ENCODE peak calls at places on chromosomes 7 and 10, in seven cellular contexts. O is uterus, F is GM12865, D is kidney, M is thoracic aorta, P is GM06990, V is ovary. W is an unnamed sample.

GRCh38 chr7:81051811-81052413 is 133.1 kb upstream of the SEMA3C start:
- DNase-seq in M (no peak), O (no peak), F (no peak), D (no peak), V (no peak), P (no peak), W (no peak)

GRCh38 chr10:5538446-5538845 is 13.7 kb downstream of the CALML3 start:
- DNase-seq in F (no peak), P (no peak), O (no peak), V (peak; percentile 6), M (no peak), D (peak; percentile 18), W (no peak)

GRCh38 chr7:84669177-84669732 is 474.7 kb upstream of the SEMA3A start:
- DNase-seq in O (no peak), F (no peak), P (no peak), V (no peak), M (no peak), D (no peak), W (no peak)

GRCh38 chr10:62492012-62492869 is 118.1 kb downstream of the ZNF365 start:
- DNase-seq in F (peak; percentile 64), M (no peak), D (no peak), O (no peak), V (no peak), P (no peak), W (no peak)

GRCh38 chr7:115511330-115511729 is 519.2 kb downstream of the TFEC start:
- DNase-seq in P (no peak), O (no peak), D (no peak), V (no peak), F (no peak), M (no peak), W (no peak)

GRCh38 chr10:123754105-123754504 is 88.0 kb downstream of the GPR26 start:
- DNase-seq in V (no peak), M (no peak), O (no peak), P (no peak), D (no peak), F (no peak), W (no peak)

GRCh38 chr10:128902031-128902710 is 564.9 kb upstream of the MGMT start:
- DNase-seq in D (no peak), F (no peak), V (no peak), P (no peak), M (no peak), O (no peak), W (no peak)

GRCh38 chr7:47653550-47654351 is 71.8 kb upstream of the TNS3 start:
- DNase-seq in P (no peak), O (no peak), D (no peak), V (no peak), F (no peak), M (no peak), W (no peak)

GRCh38 chr7:78413568-78413967 is 615.0 kb downstream of the PHTF2 start:
- DNase-seq in M (no peak), F (no peak), O (no peak), V (no peak), D (no peak), P (no peak), W (no peak)

GRCh38 chr7:47071866-47072265 is 510.0 kb downstream of the TNS3 start:
- DNase-seq in O (no peak), F (no peak), D (no peak), M (no peak), V (no peak), P (no peak), W (no peak)

GRCh38 chr10:1049425-1049958 is 573 bp upstream of the IDI1 start:
- DNase-seq in O (no peak), P (no peak), V (no peak), M (no peak), F (no peak), D (no peak), W (no peak)

GRCh38 chr7:1922870-1923236 is 252.8 kb downstream of the ELFN1 start:
- DNase-seq in M (no peak), V (no peak), P (no peak), F (no peak), D (no peak), O (no peak), W (no peak)

GRCh38 chr10:85598646-85599045 is 767.9 kb downstream of the GRID1 start:
- DNase-seq in F (peak; percentile 5), M (no peak), P (no peak), D (no peak), O (no peak), V (no peak), W (no peak)

GRCh38 chr7:135160858-135161653 is 9.5 kb downstream of the CYREN start:
- DNase-seq in F (no peak), V (no peak), O (no peak), M (no peak), P (no peak), D (no peak), W (no peak)

GRCh38 chr7:135158141-135158655 is 10.3 kb downstream of the TMEM140 start:
- DNase-seq in P (no peak), V (no peak), M (no peak), D (no peak), O (no peak), F (no peak), W (no peak)

GRCh38 chr7:135159359-135160087 is 11.0 kb downstream of the CYREN start:
- DNase-seq in V (no peak), M (no peak), D (no peak), O (no peak), P (no peak), F (no peak), W (no peak)

GRCh38 chr7:135160098-135160857 is 10.2 kb downstream of the CYREN start:
- DNase-seq in M (no peak), V (no peak), F (peak; percentile 49), O (no peak), P (no peak), D (no peak), W (no peak)

DNA sequence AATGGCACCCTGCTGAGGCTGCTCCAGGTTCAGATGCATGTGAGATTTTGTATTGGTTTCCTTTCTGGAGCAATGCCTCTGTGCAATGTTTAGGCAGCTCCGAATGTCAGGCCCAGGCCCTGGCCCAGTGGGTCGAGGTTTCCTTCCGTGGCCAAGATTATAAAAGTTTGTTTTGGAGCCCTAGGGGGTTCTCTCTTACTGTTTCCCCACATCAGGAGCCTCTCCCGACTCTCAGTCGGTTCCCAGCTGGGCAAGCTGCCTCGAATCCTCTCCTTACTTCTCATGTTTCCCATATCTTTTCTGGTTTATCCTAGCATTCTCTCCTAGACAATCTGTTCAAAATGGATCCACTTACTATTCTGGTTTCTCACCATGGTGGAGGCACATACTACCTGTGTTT is 11.0 kb downstream of the TMEM140 start:
- DNase-seq in O (no peak), P (no peak), F (no peak), D (no peak), V (no peak), M (no peak), W (no peak)
- TF ChIP-seq CTCF in O (no peak), P (no peak), F (no peak), D (no peak), V (no peak), M (no peak), W (no peak)

DNA sequence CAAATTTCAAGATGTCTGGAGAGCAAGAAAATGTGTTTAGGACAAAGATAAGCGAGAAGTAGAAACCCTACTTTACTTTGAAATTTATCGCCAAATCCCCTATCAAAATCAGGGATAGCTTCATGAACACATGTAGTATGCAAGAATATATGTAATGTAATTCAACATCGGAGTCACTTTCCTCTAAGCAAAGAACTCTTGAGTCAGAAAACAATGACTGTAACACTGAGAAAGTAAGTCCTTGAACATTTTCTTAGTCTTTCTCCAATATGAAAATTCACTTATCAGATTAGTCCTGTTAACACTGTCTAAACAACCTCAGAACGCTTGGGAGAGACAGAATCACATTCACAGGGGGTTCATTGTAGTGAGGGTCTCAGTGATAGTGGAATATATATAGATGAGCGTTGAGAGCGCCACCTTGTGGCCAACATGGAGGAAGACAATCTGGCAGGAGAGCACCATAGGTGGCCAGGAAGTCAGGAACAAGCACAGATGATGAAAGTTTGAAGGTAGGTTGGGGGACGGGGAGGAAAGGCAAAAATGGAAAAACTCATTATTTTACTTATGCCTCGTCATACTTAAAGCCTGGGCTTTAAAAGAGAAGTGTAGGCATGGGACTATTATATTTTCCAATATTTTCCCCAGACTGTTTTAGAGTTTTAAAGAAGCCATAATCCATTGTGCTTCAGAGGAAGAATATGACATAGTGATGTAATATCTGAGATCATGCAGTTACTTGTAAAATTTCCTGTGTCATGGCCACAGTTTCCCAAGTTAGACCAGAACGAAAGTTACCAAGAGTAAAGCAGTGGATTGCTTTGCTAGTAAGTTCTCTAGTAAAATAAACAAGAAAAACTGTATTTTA is 115.5 kb upstream of the GNAI1 start:
- DNase-seq in D (no peak), P (no peak), O (no peak), M (no peak), F (peak; percentile 56), V (peak; percentile 11), W (no peak)
- TF ChIP-seq CTCF in D (peak; percentile 67), P (peak; percentile 83), O (peak; percentile 46), M (peak; percentile 45), F (peak; percentile 76), V (peak; percentile 27), W (no peak)

DNA sequence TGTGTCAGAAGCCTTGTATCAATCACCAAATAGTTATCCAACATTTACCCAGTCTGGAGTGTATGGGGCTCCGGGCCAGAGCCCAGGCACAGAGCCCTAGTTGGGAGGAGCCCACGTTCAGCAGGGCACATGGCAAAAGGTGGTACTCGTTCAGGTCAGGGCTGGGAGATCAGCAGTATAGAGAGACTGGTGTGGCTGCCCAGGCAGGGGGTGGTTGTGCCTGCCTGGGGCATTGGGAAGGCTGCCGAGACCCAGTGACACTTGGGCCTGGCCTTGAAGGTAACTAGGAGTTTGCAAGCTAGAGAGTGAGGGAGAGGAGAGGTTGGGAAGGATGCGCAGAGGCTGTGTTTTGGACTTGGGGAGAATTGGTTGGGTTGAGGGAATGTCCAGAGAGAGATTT is 48.9 kb upstream of the IGFBP3 start:
- DNase-seq in M (no peak), P (no peak), F (no peak), D (no peak), O (no peak), V (no peak), W (no peak)
- TF ChIP-seq CTCF in M (no peak), P (no peak), F (no peak), D (no peak), O (no peak), V (no peak), W (no peak)

GRCh38 chr7:157404845-157405481 is 68.2 kb downstream of the DNAJB6 start:
- DNase-seq in M (no peak), O (peak; percentile 74), P (no peak), F (no peak), D (peak; percentile 38), V (peak; percentile 73), W (peak; percentile 50)
- TF ChIP-seq CTCF in M (no peak), O (no peak), P (no peak), F (no peak), D (no peak), V (no peak), W (no peak)

DNA sequence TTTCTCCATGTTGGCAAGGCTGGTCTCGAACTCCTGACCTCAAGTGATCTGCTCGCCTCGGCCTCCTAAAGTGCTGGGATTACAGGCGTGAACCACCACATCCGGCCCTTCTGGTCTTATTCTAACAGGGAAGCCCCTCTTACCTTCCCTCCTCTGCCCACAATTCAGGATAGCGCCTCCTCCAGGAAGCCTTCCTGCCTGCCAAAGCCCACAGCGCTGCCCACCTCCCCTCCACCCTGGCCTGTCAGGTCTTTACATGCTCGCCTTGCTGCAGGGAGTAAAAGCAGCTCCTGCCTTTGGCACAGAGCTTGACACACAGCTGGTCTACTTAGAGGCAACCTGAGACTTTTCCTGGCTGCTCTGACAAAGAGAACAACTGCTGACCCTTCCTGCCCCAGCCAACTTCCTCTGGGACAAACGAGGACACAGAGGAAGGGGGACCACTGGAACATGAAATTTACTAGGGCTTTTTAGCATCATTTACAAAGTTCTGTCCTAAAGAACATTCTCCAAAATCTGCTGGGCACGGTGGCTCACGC is 13.2 kb downstream of the MLXIPL start:
- DNase-seq in V (no peak), D (peak; percentile 16), M (no peak), O (no peak), F (no peak), P (no peak), W (no peak)
- TF ChIP-seq CTCF in V (no peak), D (no peak), M (no peak), O (no peak), F (no peak), P (no peak), W (no peak)

W was measured in omental fat pad.